ENCODE peak calls at places on chromosomes 2 and 18, in six cellular contexts. One of them, this sample, is unnamed.

GRCh38 chr2:239723486-239724193 is 301.5 kb downstream of the NDUFA10 start:
- DNase-seq in tibial nerve: no peak
- DNase-seq in transverse colon: no peak
- DNase-seq in IMR-90: no peak
- DNase-seq in A549: no peak
- DNase-seq in NB4: no peak
- DNase-seq in this sample: peak

GRCh38 chr18:36309436-36310391 is 12.2 kb downstream of the FHOD3 start:
- DNase-seq in tibial nerve: no peak
- DNase-seq in transverse colon: no peak
- DNase-seq in IMR-90: peak
- DNase-seq in A549: peak
- DNase-seq in NB4: no peak
- DNase-seq in this sample: no peak

GRCh38 chr18:31658670-31659573 is 25.5 kb downstream of the B4GALT6 start:
- DNase-seq in tibial nerve: no peak
- DNase-seq in transverse colon: no peak
- DNase-seq in IMR-90: no peak
- DNase-seq in A549: no peak
- DNase-seq in NB4: no peak
- DNase-seq in this sample: no peak

GRCh38 chr18:35413163-35413511 is 36.0 kb upstream of the ZNF396 start:
- DNase-seq in tibial nerve: no peak
- DNase-seq in transverse colon: no peak
- DNase-seq in IMR-90: no peak
- DNase-seq in A549: no peak
- DNase-seq in NB4: no peak
- DNase-seq in this sample: no peak

GRCh38 chr2:118255301-118255700 is 167.0 kb downstream of the INSIG2 start:
- DNase-seq in tibial nerve: no peak
- DNase-seq in transverse colon: no peak
- DNase-seq in IMR-90: no peak
- DNase-seq in A549: no peak
- DNase-seq in NB4: no peak
- DNase-seq in this sample: no peak

GRCh38 chr18:55404811-55405654 is 183.0 kb downstream of the TCF4 start:
- DNase-seq in tibial nerve: no peak
- DNase-seq in transverse colon: no peak
- DNase-seq in IMR-90: no peak
- DNase-seq in A549: no peak
- DNase-seq in NB4: no peak
- DNase-seq in this sample: no peak

GRCh38 chr2:130836501-130837174 is at the start of gene ARHGEF4:
- DNase-seq in tibial nerve: no peak
- DNase-seq in transverse colon: peak
- DNase-seq in IMR-90: no peak
- DNase-seq in A549: peak
- DNase-seq in NB4: peak
- DNase-seq in this sample: no peak

GRCh38 chr2:29134933-29135332 is 19.7 kb downstream of the CLIP4 start:
- DNase-seq in tibial nerve: no peak
- DNase-seq in transverse colon: no peak
- DNase-seq in IMR-90: no peak
- DNase-seq in A549: no peak
- DNase-seq in NB4: no peak
- DNase-seq in this sample: no peak

GRCh38 chr2:112754562-112754961 is 9.8 kb downstream of the CKAP2L start:
- DNase-seq in tibial nerve: no peak
- DNase-seq in transverse colon: no peak
- DNase-seq in IMR-90: no peak
- DNase-seq in A549: no peak
- DNase-seq in NB4: peak
- DNase-seq in this sample: no peak

GRCh38 chr18:70232251-70232650 is 26.8 kb upstream of the RTTN start:
- DNase-seq in tibial nerve: no peak
- DNase-seq in transverse colon: no peak
- DNase-seq in IMR-90: no peak
- DNase-seq in A549: no peak
- DNase-seq in NB4: no peak
- DNase-seq in this sample: no peak

GRCh38 chr2:178225011-178225817 is 30.9 kb downstream of the OSBPL6 start:
- DNase-seq in tibial nerve: no peak
- DNase-seq in transverse colon: no peak
- DNase-seq in IMR-90: peak
- DNase-seq in A549: no peak
- DNase-seq in NB4: no peak
- DNase-seq in this sample: no peak

GRCh38 chr2:30208453-30208852 is 22.9 kb upstream of the LBH start:
- DNase-seq in tibial nerve: peak
- DNase-seq in transverse colon: peak
- DNase-seq in IMR-90: peak
- DNase-seq in A549: peak
- DNase-seq in NB4: peak
- DNase-seq in this sample: peak

GRCh38 chr2:207807516-207807915 is 37.8 kb upstream of the FZD5 start:
- DNase-seq in tibial nerve: no peak
- DNase-seq in transverse colon: no peak
- DNase-seq in IMR-90: no peak
- DNase-seq in A549: no peak
- DNase-seq in NB4: no peak
- DNase-seq in this sample: no peak

GRCh38 chr18:36441872-36442271 is 144.4 kb downstream of the FHOD3 start:
- DNase-seq in tibial nerve: no peak
- DNase-seq in transverse colon: no peak
- DNase-seq in IMR-90: peak
- DNase-seq in A549: no peak
- DNase-seq in NB4: no peak
- DNase-seq in this sample: no peak

GRCh38 chr2:71609029-71609428 is 155.7 kb downstream of the DYSF start:
- DNase-seq in tibial nerve: no peak
- DNase-seq in transverse colon: no peak
- DNase-seq in IMR-90: no peak
- DNase-seq in A549: no peak
- DNase-seq in NB4: no peak
- DNase-seq in this sample: peak

GRCh38 chr2:202605174-202605573 is 29.6 kb upstream of the FAM117B start:
- DNase-seq in tibial nerve: no peak
- DNase-seq in transverse colon: no peak
- DNase-seq in IMR-90: no peak
- DNase-seq in A549: no peak
- DNase-seq in NB4: no peak
- DNase-seq in this sample: no peak

GRCh38 chr2:84970266-84970955 is 550 bp upstream of the KCMF1 start:
- DNase-seq in tibial nerve: peak
- DNase-seq in transverse colon: peak
- DNase-seq in IMR-90: peak
- DNase-seq in A549: peak
- DNase-seq in NB4: peak
- DNase-seq in this sample: peak

GRCh38 chr2:23390152-23390551 is 5.2 kb downstream of the KLHL29 start:
- DNase-seq in tibial nerve: no peak
- DNase-seq in transverse colon: no peak
- DNase-seq in IMR-90: no peak
- DNase-seq in A549: no peak
- DNase-seq in NB4: peak
- DNase-seq in this sample: no peak

GRCh38 chr2:152555048-152555447 is 162.2 kb downstream of the PRPF40A start:
- DNase-seq in tibial nerve: no peak
- DNase-seq in transverse colon: no peak
- DNase-seq in IMR-90: no peak
- DNase-seq in A549: peak
- DNase-seq in NB4: peak
- DNase-seq in this sample: no peak

GRCh38 chr2:30655660-30656059 is 151.6 kb downstream of the CAPN13 start:
- DNase-seq in tibial nerve: no peak
- DNase-seq in transverse colon: no peak
- DNase-seq in IMR-90: peak
- DNase-seq in A549: no peak
- DNase-seq in NB4: no peak
- DNase-seq in this sample: no peak

GRCh38 chr2:191957996-191958860 is 111.3 kb upstream of the CAVIN2 start:
- DNase-seq in tibial nerve: no peak
- DNase-seq in transverse colon: no peak
- DNase-seq in IMR-90: no peak
- DNase-seq in A549: no peak
- DNase-seq in NB4: no peak
- DNase-seq in this sample: no peak

GRCh38 chr2:55721601-55722215 is 28.1 kb upstream of the PNPT1 start:
- DNase-seq in tibial nerve: no peak
- DNase-seq in transverse colon: no peak
- DNase-seq in IMR-90: peak
- DNase-seq in A549: no peak
- DNase-seq in NB4: no peak
- DNase-seq in this sample: no peak

DNA sequence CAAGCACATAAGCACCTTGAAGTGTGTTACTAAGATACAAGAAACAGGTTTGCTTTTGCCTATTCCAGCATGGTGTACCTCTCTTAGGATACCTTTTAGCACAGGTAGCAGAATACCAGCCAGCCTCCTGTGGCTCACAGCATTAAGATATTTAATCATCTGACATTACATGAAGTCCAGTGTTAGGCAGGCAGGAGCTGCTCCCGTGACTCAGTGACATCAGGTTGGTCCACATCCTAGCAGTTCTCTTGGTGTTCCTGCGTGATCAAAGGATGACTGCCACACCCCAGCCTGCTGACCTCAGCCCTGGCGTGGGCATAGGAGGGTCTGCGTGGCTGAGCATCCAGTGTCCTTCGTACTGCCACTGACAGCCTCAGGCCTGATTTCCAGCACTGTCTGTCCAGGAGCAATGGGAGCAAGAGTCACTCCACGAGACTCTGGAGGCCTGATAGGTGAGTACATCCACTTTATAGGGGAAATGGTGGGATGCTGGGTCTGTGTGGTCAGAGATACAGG is 3.6 kb upstream of the DTYMK start:
- DNase-seq in tibial nerve: no peak
- DNase-seq in transverse colon: no peak
- DNase-seq in IMR-90: no peak
- DNase-seq in A549: no peak
- DNase-seq in NB4: no peak
- DNase-seq in this sample: no peak
- TF ChIP-seq POLR2A in tibial nerve: no peak
- TF ChIP-seq POLR2A in transverse colon: no peak
- TF ChIP-seq POLR2A in IMR-90: no peak
- TF ChIP-seq POLR2A in A549: no peak
- TF ChIP-seq POLR2A in NB4: no peak
- TF ChIP-seq POLR2A in this sample: no peak

GRCh38 chr18:74311000-74311399 is 4.6 kb upstream of the C18orf63 start:
- DNase-seq in tibial nerve: no peak
- DNase-seq in transverse colon: no peak
- DNase-seq in IMR-90: no peak
- DNase-seq in A549: no peak
- DNase-seq in NB4: no peak
- DNase-seq in this sample: no peak

GRCh38 chr18:74315464-74316256 is at the start of gene C18orf63:
- DNase-seq in tibial nerve: no peak
- DNase-seq in transverse colon: no peak
- DNase-seq in IMR-90: no peak
- DNase-seq in A549: no peak
- DNase-seq in NB4: no peak
- DNase-seq in this sample: no peak

GRCh38 chr18:74314759-74315463 is 728 bp upstream of the C18orf63 start:
- DNase-seq in tibial nerve: no peak
- DNase-seq in transverse colon: no peak
- DNase-seq in IMR-90: no peak
- DNase-seq in A549: no peak
- DNase-seq in NB4: no peak
- DNase-seq in this sample: no peak

GRCh38 chr18:74316257-74317180 is 880 bp downstream of the C18orf63 start:
- DNase-seq in tibial nerve: no peak
- DNase-seq in transverse colon: no peak
- DNase-seq in IMR-90: peak
- DNase-seq in A549: peak
- DNase-seq in NB4: no peak
- DNase-seq in this sample: no peak
- H3K4me3 ChIP-seq in tibial nerve: no peak
- H3K4me3 ChIP-seq in transverse colon: no peak
- H3K4me3 ChIP-seq in IMR-90: no peak
- H3K4me3 ChIP-seq in A549: no peak
- H3K4me3 ChIP-seq in NB4: no peak
- H3K4me3 ChIP-seq in this sample: no peak

GRCh38 chr2:36708119-36708741 is 11.7 kb downstream of the VIT start:
- DNase-seq in tibial nerve: peak
- DNase-seq in transverse colon: no peak
- DNase-seq in IMR-90: peak
- DNase-seq in A549: no peak
- DNase-seq in NB4: peak
- DNase-seq in this sample: peak
- TF ChIP-seq CTCF in tibial nerve: no peak
- TF ChIP-seq CTCF in transverse colon: no peak
- TF ChIP-seq CTCF in IMR-90: no peak
- TF ChIP-seq CTCF in A549: no peak
- TF ChIP-seq CTCF in NB4: no peak
- TF ChIP-seq CTCF in this sample: no peak

GRCh38 chr2:233974530-233975071 is 57.4 kb downstream of the TRPM8 start:
- DNase-seq in tibial nerve: peak
- DNase-seq in transverse colon: no peak
- DNase-seq in IMR-90: peak
- DNase-seq in A549: peak
- DNase-seq in NB4: peak
- DNase-seq in this sample: peak

GRCh38 chr2:233977296-233977837 is 60.2 kb downstream of the TRPM8 start:
- DNase-seq in tibial nerve: no peak
- DNase-seq in transverse colon: no peak
- DNase-seq in IMR-90: no peak
- DNase-seq in A549: peak
- DNase-seq in NB4: no peak
- DNase-seq in this sample: no peak

GRCh38 chr2:233976087-233976486 is 58.9 kb downstream of the TRPM8 start:
- DNase-seq in tibial nerve: no peak
- DNase-seq in transverse colon: no peak
- DNase-seq in IMR-90: no peak
- DNase-seq in A549: no peak
- DNase-seq in NB4: no peak
- DNase-seq in this sample: no peak

GRCh38 chr2:233979748-233980147 is 62.6 kb downstream of the TRPM8 start:
- DNase-seq in tibial nerve: no peak
- DNase-seq in transverse colon: no peak
- DNase-seq in IMR-90: peak
- DNase-seq in A549: no peak
- DNase-seq in NB4: no peak
- DNase-seq in this sample: no peak

GRCh38 chr2:233976690-233977294 is 59.6 kb downstream of the TRPM8 start:
- DNase-seq in tibial nerve: no peak
- DNase-seq in transverse colon: no peak
- DNase-seq in IMR-90: peak
- DNase-seq in A549: peak
- DNase-seq in NB4: peak
- DNase-seq in this sample: no peak
- TF ChIP-seq POLR2A in tibial nerve: no peak
- TF ChIP-seq POLR2A in transverse colon: no peak
- TF ChIP-seq POLR2A in IMR-90: no peak
- TF ChIP-seq POLR2A in A549: no peak
- TF ChIP-seq POLR2A in NB4: no peak
- TF ChIP-seq POLR2A in this sample: no peak

GRCh38 chr2:19732255-19732654 is 169.5 kb downstream of the TTC32 start:
- DNase-seq in tibial nerve: no peak
- DNase-seq in transverse colon: no peak
- DNase-seq in IMR-90: peak
- DNase-seq in A549: no peak
- DNase-seq in NB4: no peak
- DNase-seq in this sample: no peak
- H3K4me3 ChIP-seq in tibial nerve: no peak
- H3K4me3 ChIP-seq in transverse colon: no peak
- H3K4me3 ChIP-seq in IMR-90: no peak
- H3K4me3 ChIP-seq in A549: no peak
- H3K4me3 ChIP-seq in NB4: no peak
- H3K4me3 ChIP-seq in this sample: no peak

This sample was measured in lower leg skin.